ENCODE peak calls at places on chromosomes 2 and 18, in four cellular contexts. One of them, this sample, is unnamed.

GRCh38 chr2:238518127-238518827 is 91.5 kb downstream of the ASB1 start:
- DNase-seq in upper lobe of right lung: no peak
- DNase-seq in ELR: peak; percentile 74
- DNase-seq in stimulated activated CD8-positive, alpha-beta memory T cell treated with anti-CD3 and anti-CD28 coated beads, Interleukin-4, amount 100 ng/mL, for 48 hours: no peak
- DNase-seq in this sample: no peak

GRCh38 chr2:185821467-185821866 is 82.9 kb downstream of the FSIP2 start:
- DNase-seq in upper lobe of right lung: no peak
- DNase-seq in ELR: no peak
- DNase-seq in stimulated activated CD8-positive, alpha-beta memory T cell treated with anti-CD3 and anti-CD28 coated beads, Interleukin-4, amount 100 ng/mL, for 48 hours: no peak
- DNase-seq in this sample: no peak

GRCh38 chr18:70195852-70196434 is 9.5 kb downstream of the RTTN start:
- DNase-seq in upper lobe of right lung: no peak
- DNase-seq in ELR: peak; percentile 71
- DNase-seq in stimulated activated CD8-positive, alpha-beta memory T cell treated with anti-CD3 and anti-CD28 coated beads, Interleukin-4, amount 100 ng/mL, for 48 hours: no peak
- DNase-seq in this sample: no peak

GRCh38 chr2:47950340-47951280 is 44.3 kb upstream of the FBXO11 start:
- DNase-seq in upper lobe of right lung: no peak
- DNase-seq in ELR: no peak
- DNase-seq in stimulated activated CD8-positive, alpha-beta memory T cell treated with anti-CD3 and anti-CD28 coated beads, Interleukin-4, amount 100 ng/mL, for 48 hours: no peak
- DNase-seq in this sample: no peak

GRCh38 chr2:53545159-53546055 is 222.2 kb upstream of the CHAC2 start:
- DNase-seq in upper lobe of right lung: no peak
- DNase-seq in ELR: no peak
- DNase-seq in stimulated activated CD8-positive, alpha-beta memory T cell treated with anti-CD3 and anti-CD28 coated beads, Interleukin-4, amount 100 ng/mL, for 48 hours: no peak
- DNase-seq in this sample: no peak

GRCh38 chr18:50055474-50055873 is 139.5 kb downstream of the MYO5B start:
- DNase-seq in upper lobe of right lung: no peak
- DNase-seq in ELR: no peak
- DNase-seq in stimulated activated CD8-positive, alpha-beta memory T cell treated with anti-CD3 and anti-CD28 coated beads, Interleukin-4, amount 100 ng/mL, for 48 hours: no peak
- DNase-seq in this sample: no peak

GRCh38 chr2:84556190-84556589 is 39.9 kb downstream of the DNAH6 start:
- DNase-seq in upper lobe of right lung: no peak
- DNase-seq in ELR: peak; percentile 42
- DNase-seq in stimulated activated CD8-positive, alpha-beta memory T cell treated with anti-CD3 and anti-CD28 coated beads, Interleukin-4, amount 100 ng/mL, for 48 hours: no peak
- DNase-seq in this sample: no peak

GRCh38 chr2:196290149-196290548 is 118.8 kb upstream of the STK17B start:
- DNase-seq in upper lobe of right lung: no peak
- DNase-seq in ELR: no peak
- DNase-seq in stimulated activated CD8-positive, alpha-beta memory T cell treated with anti-CD3 and anti-CD28 coated beads, Interleukin-4, amount 100 ng/mL, for 48 hours: no peak
- DNase-seq in this sample: no peak

GRCh38 chr2:199278099-199278498 is 179.6 kb downstream of the SATB2 start:
- DNase-seq in upper lobe of right lung: no peak
- DNase-seq in ELR: no peak
- DNase-seq in stimulated activated CD8-positive, alpha-beta memory T cell treated with anti-CD3 and anti-CD28 coated beads, Interleukin-4, amount 100 ng/mL, for 48 hours: no peak
- DNase-seq in this sample: no peak

GRCh38 chr2:43240762-43241150 is 14.3 kb upstream of the ZFP36L2 start:
- DNase-seq in upper lobe of right lung: no peak
- DNase-seq in ELR: no peak
- DNase-seq in stimulated activated CD8-positive, alpha-beta memory T cell treated with anti-CD3 and anti-CD28 coated beads, Interleukin-4, amount 100 ng/mL, for 48 hours: no peak
- DNase-seq in this sample: no peak

GRCh38 chr2:12728221-12728777 is 11.6 kb downstream of the TRIB2 start:
- DNase-seq in upper lobe of right lung: no peak
- DNase-seq in ELR: no peak
- DNase-seq in stimulated activated CD8-positive, alpha-beta memory T cell treated with anti-CD3 and anti-CD28 coated beads, Interleukin-4, amount 100 ng/mL, for 48 hours: peak; percentile 47
- DNase-seq in this sample: peak; percentile 46

GRCh38 chr2:53235836-53236582 is 531.6 kb upstream of the CHAC2 start:
- DNase-seq in upper lobe of right lung: no peak
- DNase-seq in ELR: peak; percentile 14
- DNase-seq in stimulated activated CD8-positive, alpha-beta memory T cell treated with anti-CD3 and anti-CD28 coated beads, Interleukin-4, amount 100 ng/mL, for 48 hours: no peak
- DNase-seq in this sample: no peak

GRCh38 chr18:44909191-44909719 is 228.6 kb downstream of the SETBP1 start:
- DNase-seq in upper lobe of right lung: no peak
- DNase-seq in ELR: no peak
- DNase-seq in stimulated activated CD8-positive, alpha-beta memory T cell treated with anti-CD3 and anti-CD28 coated beads, Interleukin-4, amount 100 ng/mL, for 48 hours: no peak
- DNase-seq in this sample: no peak

GRCh38 chr2:168079236-168079635 is 168.2 kb downstream of the STK39 start:
- DNase-seq in upper lobe of right lung: no peak
- DNase-seq in ELR: no peak
- DNase-seq in stimulated activated CD8-positive, alpha-beta memory T cell treated with anti-CD3 and anti-CD28 coated beads, Interleukin-4, amount 100 ng/mL, for 48 hours: no peak
- DNase-seq in this sample: no peak

GRCh38 chr2:156659694-156660093 is 223.5 kb downstream of the GPD2 start:
- DNase-seq in upper lobe of right lung: no peak
- DNase-seq in ELR: no peak
- DNase-seq in stimulated activated CD8-positive, alpha-beta memory T cell treated with anti-CD3 and anti-CD28 coated beads, Interleukin-4, amount 100 ng/mL, for 48 hours: no peak
- DNase-seq in this sample: no peak

GRCh38 chr2:219661197-219661954 is 33.9 kb downstream of the SLC4A3 start:
- DNase-seq in upper lobe of right lung: no peak
- DNase-seq in ELR: peak; percentile 25
- DNase-seq in stimulated activated CD8-positive, alpha-beta memory T cell treated with anti-CD3 and anti-CD28 coated beads, Interleukin-4, amount 100 ng/mL, for 48 hours: no peak
- DNase-seq in this sample: no peak

GRCh38 chr2:194203898-194204297 is 1453.1 kb upstream of the SLC39A10 start:
- DNase-seq in upper lobe of right lung: no peak
- DNase-seq in ELR: peak; percentile 74
- DNase-seq in stimulated activated CD8-positive, alpha-beta memory T cell treated with anti-CD3 and anti-CD28 coated beads, Interleukin-4, amount 100 ng/mL, for 48 hours: no peak
- DNase-seq in this sample: no peak

GRCh38 chr2:100178085-100178788 is 35.8 kb upstream of the AFF3 start:
- DNase-seq in upper lobe of right lung: no peak
- DNase-seq in ELR: peak; percentile 81
- DNase-seq in stimulated activated CD8-positive, alpha-beta memory T cell treated with anti-CD3 and anti-CD28 coated beads, Interleukin-4, amount 100 ng/mL, for 48 hours: peak; percentile 53
- DNase-seq in this sample: no peak

GRCh38 chr18:8701546-8702118 is 3.7 kb upstream of the MTCL1 start:
- DNase-seq in upper lobe of right lung: no peak
- DNase-seq in ELR: peak; percentile 84
- DNase-seq in stimulated activated CD8-positive, alpha-beta memory T cell treated with anti-CD3 and anti-CD28 coated beads, Interleukin-4, amount 100 ng/mL, for 48 hours: no peak
- DNase-seq in this sample: no peak

GRCh38 chr2:227460079-227460485 is 11.9 kb upstream of the AGFG1 start:
- DNase-seq in upper lobe of right lung: no peak
- DNase-seq in ELR: peak; percentile 79
- DNase-seq in stimulated activated CD8-positive, alpha-beta memory T cell treated with anti-CD3 and anti-CD28 coated beads, Interleukin-4, amount 100 ng/mL, for 48 hours: peak; percentile 79
- DNase-seq in this sample: peak; percentile 70

GRCh38 chr2:9221223-9221622 is 14.6 kb downstream of the ASAP2 start:
- DNase-seq in upper lobe of right lung: no peak
- DNase-seq in ELR: no peak
- DNase-seq in stimulated activated CD8-positive, alpha-beta memory T cell treated with anti-CD3 and anti-CD28 coated beads, Interleukin-4, amount 100 ng/mL, for 48 hours: no peak
- DNase-seq in this sample: no peak

GRCh38 chr18:59446012-59446411 is 86.9 kb upstream of the LMAN1 start:
- DNase-seq in upper lobe of right lung: no peak
- DNase-seq in ELR: no peak
- DNase-seq in stimulated activated CD8-positive, alpha-beta memory T cell treated with anti-CD3 and anti-CD28 coated beads, Interleukin-4, amount 100 ng/mL, for 48 hours: no peak
- DNase-seq in this sample: no peak

GRCh38 chr2:239150125-239151011 is 250.5 kb downstream of the HDAC4 start:
- DNase-seq in upper lobe of right lung: peak; percentile 23
- DNase-seq in ELR: no peak
- DNase-seq in stimulated activated CD8-positive, alpha-beta memory T cell treated with anti-CD3 and anti-CD28 coated beads, Interleukin-4, amount 100 ng/mL, for 48 hours: no peak
- DNase-seq in this sample: no peak

GRCh38 chr2:200509227-200509607 is 651 bp downstream of the KCTD18 start:
- DNase-seq in upper lobe of right lung: no peak
- DNase-seq in ELR: peak; percentile 42
- DNase-seq in stimulated activated CD8-positive, alpha-beta memory T cell treated with anti-CD3 and anti-CD28 coated beads, Interleukin-4, amount 100 ng/mL, for 48 hours: peak; percentile 26
- DNase-seq in this sample: no peak

GRCh38 chr2:36192978-36193377 is 162.6 kb upstream of the CRIM1 start:
- DNase-seq in upper lobe of right lung: no peak
- DNase-seq in ELR: no peak
- DNase-seq in stimulated activated CD8-positive, alpha-beta memory T cell treated with anti-CD3 and anti-CD28 coated beads, Interleukin-4, amount 100 ng/mL, for 48 hours: no peak
- DNase-seq in this sample: no peak

GRCh38 chr2:10614940-10615339 is 74.8 kb downstream of the NOL10 start:
- DNase-seq in upper lobe of right lung: no peak
- DNase-seq in ELR: peak; percentile 62
- DNase-seq in stimulated activated CD8-positive, alpha-beta memory T cell treated with anti-CD3 and anti-CD28 coated beads, Interleukin-4, amount 100 ng/mL, for 48 hours: no peak
- DNase-seq in this sample: no peak

GRCh38 chr2:33836628-33837027 is 237.5 kb upstream of the FAM98A start:
- DNase-seq in upper lobe of right lung: no peak
- DNase-seq in ELR: no peak
- DNase-seq in stimulated activated CD8-positive, alpha-beta memory T cell treated with anti-CD3 and anti-CD28 coated beads, Interleukin-4, amount 100 ng/mL, for 48 hours: no peak
- DNase-seq in this sample: no peak

This sample was measured in CD8-positive, alpha-beta T cell.